ENCODE peak calls at places on chromosomes 1 and 21, in six cellular contexts. P is AG04449; D is GM12865; J is HFF-Myc; I is left ventricle myocardium inferior; H is CD8-positive, alpha-beta T cell. T is an unnamed sample.

GRCh38 chr1:54002544-54003248 is 15.3 kb downstream of the LDLRAD1 start:
- DNase-seq in I (no peak), P (no peak), H (no peak), J (no peak), D (no peak), T (no peak)

GRCh38 chr1:151934048-151934493 is 24.8 kb upstream of the THEM4 start:
- DNase-seq in J (no peak), P (no peak), I (no peak), H (peak; percentile 29), D (peak; percentile 64), T (no peak)

GRCh38 chr1:37948841-37949240 is 2.0 kb upstream of the INPP5B start:
- DNase-seq in D (peak; percentile 24), P (no peak), H (no peak), J (no peak), I (no peak), T (no peak)

GRCh38 chr1:197180252-197180878 is 33.9 kb upstream of the ASPM start:
- DNase-seq in D (peak; percentile 47), J (peak; percentile 14), I (no peak), H (no peak), P (peak; percentile 59), T (no peak)

GRCh38 chr21:43956667-43957030 is 55.5 kb upstream of the TRAPPC10 start:
- DNase-seq in P (peak; percentile 4), D (no peak), H (no peak), I (no peak), J (no peak), T (no peak)

GRCh38 chr21:44958471-44959191 is 18.8 kb downstream of the SLX9 start:
- DNase-seq in I (peak; percentile 85), P (no peak), H (no peak), D (no peak), J (no peak), T (no peak)

GRCh38 chr1:43835141-43836021 is 98.2 kb upstream of the ARTN start:
- DNase-seq in H (no peak), I (no peak), D (no peak), P (peak; percentile 33), J (peak; percentile 84), T (peak; percentile 65)

GRCh38 chr1:61241411-61241838 is 159.1 kb downstream of the NFIA start:
- DNase-seq in H (no peak), J (no peak), D (no peak), I (peak; percentile 36), P (no peak), T (no peak)

GRCh38 chr1:67020304-67020703 is 33.6 kb downstream of the SLC35D1 start:
- DNase-seq in J (no peak), I (no peak), H (no peak), P (no peak), D (no peak), T (no peak)

GRCh38 chr1:70586046-70586445 is 175.0 kb downstream of the CTH start:
- DNase-seq in J (no peak), H (no peak), I (no peak), D (no peak), P (no peak), T (no peak)

GRCh38 chr1:22326372-22326915 is 125.2 kb upstream of the ZBTB40 start:
- DNase-seq in D (no peak), J (no peak), I (no peak), P (no peak), H (no peak), T (no peak)

GRCh38 chr1:22402336-22403053 is 49.2 kb upstream of the ZBTB40 start:
- DNase-seq in J (no peak), D (no peak), P (no peak), I (no peak), H (no peak), T (no peak)

GRCh38 chr1:248828845-248829244 is 3.1 kb upstream of the SH3BP5L start:
- DNase-seq in H (no peak), P (no peak), D (no peak), J (no peak), I (no peak), T (no peak)

GRCh38 chr1:21725738-21726392 is 56.7 kb upstream of the RAP1GAP start:
- DNase-seq in H (no peak), P (no peak), D (no peak), J (no peak), I (no peak), T (no peak)

GRCh38 chr1:154971341-154971998 is 923 bp upstream of the SHC1 start:
- DNase-seq in I (peak; percentile 41), H (no peak), J (no peak), D (no peak), P (no peak), T (no peak)

GRCh38 chr1:67261646-67262045 is 46.0 kb upstream of the IL12RB2 start:
- DNase-seq in I (no peak), D (no peak), H (peak; percentile 45), J (no peak), P (no peak), T (no peak)

GRCh38 chr1:88029142-88029541 is 654.9 kb upstream of the PKN2 start:
- DNase-seq in H (no peak), P (no peak), J (no peak), I (no peak), D (no peak), T (no peak)
- TF ChIP-seq CTCF in H (no peak), P (no peak), J (no peak), I (peak; percentile 21), D (no peak), T (no peak)

GRCh38 chr1:157135070-157135469 is 3.1 kb downstream of the ETV3 start:
- DNase-seq in H (no peak), P (no peak), I (no peak), J (no peak), D (no peak), T (no peak)

GRCh38 chr1:157137051-157137772 is 983 bp downstream of the ETV3 start:
- DNase-seq in I (no peak), H (no peak), P (no peak), J (no peak), D (peak; percentile 30), T (no peak)

GRCh38 chr1:157135646-157136045 is 2.5 kb downstream of the ETV3 start:
- DNase-seq in I (no peak), P (no peak), H (no peak), J (no peak), D (no peak), T (no peak)

GRCh38 chr1:157137773-157138219 is 399 bp downstream of the ETV3 start:
- DNase-seq in P (no peak), H (peak; percentile 35), J (no peak), I (no peak), D (no peak), T (no peak)

DNA sequence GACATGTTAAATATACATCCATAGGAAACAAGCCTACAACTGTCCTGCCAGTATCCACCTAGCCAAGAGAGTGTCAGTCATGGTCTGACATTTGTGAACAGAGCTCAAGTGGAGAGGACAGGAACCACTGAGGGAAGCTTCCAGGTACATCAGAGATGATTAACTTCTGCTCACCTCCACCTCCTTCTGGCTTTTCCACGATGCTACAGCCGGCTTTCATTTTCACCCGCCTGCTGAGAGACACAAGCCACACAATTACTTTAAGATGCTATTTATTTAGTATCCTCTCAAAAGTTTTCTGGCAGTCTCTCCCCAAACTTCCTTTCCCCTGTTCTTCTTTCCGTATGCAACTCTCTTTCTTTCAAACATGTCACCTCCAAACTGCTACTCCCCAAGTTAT is 2.1 kb downstream of the ETV3 start:
- DNase-seq in D (no peak), J (no peak), I (no peak), P (no peak), H (no peak), T (no peak)
- TF ChIP-seq CTCF in D (no peak), J (no peak), I (no peak), P (no peak), H (no peak), T (peak; percentile 6)

GRCh38 chr21:32844076-32844475 is 72.5 kb upstream of the PAXBP1 start:
- DNase-seq in P (no peak), H (no peak), I (no peak), J (no peak), D (no peak), T (no peak)

GRCh38 chr21:32843561-32843960 is 72.0 kb upstream of the PAXBP1 start:
- DNase-seq in D (no peak), H (no peak), J (no peak), I (no peak), P (no peak), T (no peak)

GRCh38 chr21:32844653-32845443 is 73.3 kb upstream of the PAXBP1 start:
- DNase-seq in P (peak; percentile 21), H (no peak), J (no peak), D (no peak), I (no peak), T (peak; percentile 10)
- TF ChIP-seq CTCF in P (no peak), H (no peak), J (no peak), D (no peak), I (no peak), T (no peak)

GRCh38 chr1:91816055-91816454 is 69.9 kb downstream of the TGFBR3 start:
- DNase-seq in D (no peak), P (no peak), J (no peak), I (no peak), H (no peak), T (no peak)
- TF ChIP-seq CTCF in D (no peak), P (no peak), J (no peak), I (no peak), H (no peak), T (no peak)

DNA sequence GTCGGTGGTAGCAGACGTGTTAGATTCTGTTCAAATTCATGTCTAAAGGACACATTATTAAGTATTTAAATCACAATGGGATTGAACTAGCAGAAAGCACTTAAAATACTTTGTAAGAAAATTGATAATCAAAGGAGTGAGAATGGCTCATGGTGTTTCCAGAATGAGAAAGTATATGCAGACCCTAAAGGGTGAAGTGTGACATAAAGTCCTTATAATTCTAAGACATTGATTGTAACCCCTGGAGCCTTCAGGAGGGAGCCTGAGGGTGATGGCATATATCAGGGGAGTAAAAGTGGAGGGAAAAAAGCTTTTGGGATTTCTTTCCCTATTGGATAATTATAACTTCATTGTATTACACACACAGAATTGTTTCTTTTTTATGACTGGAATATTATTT is at the start of gene OR2C3:
- DNase-seq in I (no peak), P (no peak), H (no peak), J (no peak), D (no peak), T (no peak)
- TF ChIP-seq CTCF in I (no peak), P (no peak), H (no peak), J (no peak), D (no peak), T (no peak)

DNA sequence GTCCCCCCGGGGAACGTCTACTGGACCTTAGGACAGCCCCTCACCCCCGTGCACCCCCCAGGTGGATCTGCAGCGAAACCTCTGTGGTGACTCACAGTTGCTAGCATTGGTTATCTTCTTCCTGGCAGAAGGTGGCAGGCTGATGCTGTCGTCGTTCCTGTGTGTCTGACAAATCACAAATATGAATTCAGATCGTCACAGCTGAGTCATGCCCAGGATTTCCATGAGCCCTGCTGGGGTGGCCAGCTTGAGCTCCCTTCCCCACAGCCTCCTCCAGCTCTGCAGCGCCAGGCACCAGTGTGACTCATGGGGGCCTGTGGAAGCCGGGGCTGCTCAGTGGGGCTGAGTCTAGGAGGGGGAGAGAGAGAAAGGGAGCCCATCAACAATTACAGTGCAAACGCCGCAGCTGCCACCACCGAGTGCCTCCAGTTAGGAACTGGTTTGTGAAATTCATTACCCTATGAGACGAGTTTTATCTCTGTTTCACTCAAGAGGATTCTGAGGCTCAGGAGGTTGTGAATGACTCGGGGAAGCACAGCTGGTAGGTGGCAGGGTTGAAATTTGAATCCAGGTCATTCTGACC is 197.9 kb downstream of the DYRK1A start:
- DNase-seq in D (peak; percentile 76), P (peak; percentile 94), H (peak; percentile 94), I (peak; percentile 66), J (peak; percentile 94), T (peak; percentile 95)
- TF ChIP-seq CTCF in D (no peak), P (no peak), H (no peak), I (no peak), J (no peak), T (no peak)

T was measured in kidney epithelial cell.